ENCODE peak calls at places on chromosome 5, in five cellular contexts. S, N, P, T and I are unnamed samples.

GRCh38 chr5:57176350-57176857 is 2.5 kb downstream of the GPBP1 start:
- DNase-seq in N (no peak), T (no peak), S (no peak), P (no peak), I (no peak)

GRCh38 chr5:81924467-81924866 is 47.4 kb upstream of the ATG10 start:
- DNase-seq in P (peak; percentile 16), S (no peak), T (no peak), N (no peak), I (no peak)

GRCh38 chr5:108148715-108149139 is 233.2 kb downstream of the FBXL17 start:
- DNase-seq in P (no peak), T (no peak), S (no peak), N (no peak), I (no peak)

GRCh38 chr5:32030686-32031478 is 143.2 kb downstream of the GOLPH3 start:
- DNase-seq in S (no peak), P (no peak), T (no peak), N (no peak), I (no peak)

GRCh38 chr5:98905857-98906688 is 22.7 kb downstream of the CHD1 start:
- DNase-seq in P (no peak), N (no peak), S (no peak), T (no peak), I (no peak)

GRCh38 chr5:153565822-153566221 is 75.4 kb downstream of the GRIA1 start:
- DNase-seq in P (no peak), N (no peak), S (no peak), T (no peak), I (no peak)

GRCh38 chr5:150350524-150351344 is 6.8 kb upstream of the TCOF1 start:
- DNase-seq in P (peak; percentile 49), S (peak; percentile 87), N (peak; percentile 79), T (peak; percentile 78), I (peak; percentile 92)

GRCh38 chr5:16245956-16246355 is 66.4 kb upstream of the MARCHF11 start:
- DNase-seq in N (no peak), P (no peak), S (no peak), T (no peak), I (no peak)

GRCh38 chr5:130520211-130520610 is 615.9 kb downstream of the CHSY3 start:
- DNase-seq in S (no peak), N (no peak), P (no peak), T (no peak), I (no peak)

GRCh38 chr5:38441730-38442573 is 114.5 kb downstream of the LIFR start:
- DNase-seq in N (peak; percentile 88), S (peak; percentile 93), T (peak; percentile 92), P (peak; percentile 88), I (peak; percentile 88)

GRCh38 chr5:2376486-2376885 is 375.0 kb downstream of the IRX2 start:
- DNase-seq in N (no peak), S (peak; percentile 27), T (no peak), P (no peak), I (no peak)

GRCh38 chr5:32709789-32710334 is 1.3 kb upstream of the NPR3 start:
- DNase-seq in N (peak; percentile 53), T (peak; percentile 47), S (no peak), P (peak; percentile 65), I (no peak)

GRCh38 chr5:79743846-79744605 is 54.4 kb downstream of the CMYA5 start:
- DNase-seq in S (no peak), N (no peak), P (no peak), T (no peak), I (no peak)

GRCh38 chr5:149201121-149201637 is 59.9 kb downstream of the ABLIM3 start:
- DNase-seq in N (no peak), S (no peak), T (no peak), P (no peak), I (no peak)

GRCh38 chr5:111337133-111337532 is 112.9 kb downstream of the CAMK4 start:
- DNase-seq in S (no peak), T (no peak), N (no peak), P (no peak), I (no peak)

GRCh38 chr5:147690595-147690994 is 91.9 kb downstream of the JAKMIP2 start:
- DNase-seq in T (peak; percentile 30), N (no peak), P (no peak), S (no peak), I (no peak)

GRCh38 chr5:1278656-1279442 is 16.0 kb downstream of the TERT start:
- DNase-seq in P (no peak), S (no peak), N (no peak), T (no peak), I (no peak)

GRCh38 chr5:117425163-117425562 is 850.5 kb upstream of the SEMA6A start:
- DNase-seq in S (no peak), P (no peak), T (no peak), N (no peak), I (no peak)

GRCh38 chr5:176416123-176416924 is at the start of gene CLTB:
- DNase-seq in T (peak; percentile 96), S (peak; percentile 96), P (peak; percentile 95), N (peak; percentile 94), I (peak; percentile 89)
- TF ChIP-seq POLR2A in T (no peak), S (peak; percentile 96), P (peak; percentile 93), N (peak; percentile 90), I (peak; percentile 96)

GRCh38 chr5:139642891-139643871 is 5.0 kb upstream of the CXXC5 start:
- DNase-seq in T (peak; percentile 77), N (peak; percentile 74), S (peak; percentile 88), P (no peak), I (no peak)
- H3K4me1 ChIP-seq in T (peaks cover 65% of the 10 kb centered on the region), N (peaks cover 33% of the 10 kb centered on the region), S (peaks cover 53% of the 10 kb centered on the region), P (peaks cover 2% of the 10 kb centered on the region), I (peaks cover 66% of the 10 kb centered on the region)

DNA sequence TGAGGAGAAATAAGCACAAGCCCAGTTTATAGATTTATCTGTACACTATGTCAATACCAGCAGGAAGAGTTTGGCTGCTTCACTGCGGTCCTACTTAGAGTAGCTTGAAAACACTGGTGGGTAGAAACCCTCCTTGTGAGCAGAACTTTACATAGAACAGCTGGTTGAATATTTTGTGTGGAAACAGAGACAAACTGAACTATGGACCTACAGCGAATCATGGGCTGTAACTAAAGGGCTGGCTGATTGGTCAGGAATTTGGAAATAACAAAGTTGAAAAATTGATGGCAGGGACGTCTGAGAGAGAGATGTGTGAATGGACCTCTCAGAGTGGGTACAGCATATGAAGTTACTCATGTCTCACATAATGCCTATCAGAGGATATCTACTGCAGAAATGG is 392.5 kb downstream of the MAN2A1 start:
- DNase-seq in T (no peak), N (no peak), P (no peak), S (no peak), I (no peak)
- TF ChIP-seq CTCF in T (no peak), N (no peak), P (no peak), S (no peak), I (no peak)

DNA sequence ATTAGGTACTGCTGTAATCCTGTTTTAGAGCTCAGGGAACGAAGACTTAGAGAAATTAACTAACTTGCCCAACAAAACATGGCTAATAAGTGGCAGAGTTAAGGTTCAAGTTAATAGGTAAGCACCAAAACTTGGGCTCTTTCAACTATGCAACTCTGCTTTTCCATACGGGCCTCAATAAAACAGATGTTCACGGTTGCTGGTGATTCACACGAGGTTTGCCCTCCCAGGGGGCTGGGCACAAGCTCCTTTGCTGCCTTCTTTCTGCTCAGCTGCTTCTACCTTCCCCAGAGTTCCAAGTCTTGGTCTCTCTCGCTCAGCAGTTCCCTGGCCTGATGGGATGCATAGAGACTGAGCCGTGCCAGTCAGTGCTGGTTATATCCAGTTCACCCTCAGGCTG is 217.9 kb downstream of the SREK1 start:
- DNase-seq in N (no peak), P (no peak), S (no peak), T (no peak), I (no peak)
- TF ChIP-seq POLR2A in N (no peak), P (no peak), S (no peak), T (no peak), I (no peak)

DNA sequence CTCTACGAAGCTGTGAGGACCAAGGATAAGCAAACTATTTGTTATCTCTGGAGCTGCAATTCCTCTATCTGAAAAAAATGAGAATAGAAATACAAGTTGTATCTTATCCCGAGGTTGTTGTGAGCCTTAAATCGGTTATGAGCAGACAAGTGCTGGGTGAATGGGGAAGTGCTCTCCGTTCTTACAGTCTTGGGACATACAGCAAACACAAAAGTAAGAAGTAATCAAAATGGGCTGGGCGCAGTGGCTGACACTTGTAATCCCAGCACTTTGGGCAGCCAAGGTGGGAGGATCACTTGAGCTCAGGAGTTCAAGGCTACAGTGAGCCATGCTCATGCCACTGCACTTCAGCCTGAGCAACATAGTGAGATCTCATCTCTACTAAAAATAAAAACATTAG is 31.7 kb downstream of the ITK start:
- DNase-seq in T (no peak), N (peak; percentile 24), S (no peak), P (no peak), I (no peak)
- H3K4me1 ChIP-seq in T (no peaks in the 10 kb centered on the region), N (no peaks in the 10 kb centered on the region), S (no peaks in the 10 kb centered on the region), P (peaks cover 4% of the 10 kb centered on the region), I (no peaks in the 10 kb centered on the region)

GRCh38 chr5:164688437-164688836 is 1183.0 kb downstream of the MAT2B start:
- DNase-seq in P (no peak), S (no peak), N (no peak), T (no peak), I (no peak)
- TF ChIP-seq CTCF in P (no peak), S (no peak), N (no peak), T (no peak), I (no peak)

GRCh38 chr5:138563340-138564118 is 11.7 kb downstream of the HSPA9 start:
- DNase-seq in T (no peak), N (no peak), P (no peak), S (no peak), I (no peak)

GRCh38 chr5:138566792-138567191 is 8.4 kb downstream of the HSPA9 start:
- DNase-seq in S (no peak), P (no peak), T (no peak), N (no peak), I (no peak)

GRCh38 chr5:138565100-138565821 is 9.9 kb downstream of the HSPA9 start:
- DNase-seq in P (no peak), S (no peak), T (no peak), N (no peak), I (no peak)

GRCh38 chr5:138568061-138568824 is 7.0 kb downstream of the HSPA9 start:
- DNase-seq in S (no peak), T (no peak), N (no peak), P (no peak), I (no peak)

DNA sequence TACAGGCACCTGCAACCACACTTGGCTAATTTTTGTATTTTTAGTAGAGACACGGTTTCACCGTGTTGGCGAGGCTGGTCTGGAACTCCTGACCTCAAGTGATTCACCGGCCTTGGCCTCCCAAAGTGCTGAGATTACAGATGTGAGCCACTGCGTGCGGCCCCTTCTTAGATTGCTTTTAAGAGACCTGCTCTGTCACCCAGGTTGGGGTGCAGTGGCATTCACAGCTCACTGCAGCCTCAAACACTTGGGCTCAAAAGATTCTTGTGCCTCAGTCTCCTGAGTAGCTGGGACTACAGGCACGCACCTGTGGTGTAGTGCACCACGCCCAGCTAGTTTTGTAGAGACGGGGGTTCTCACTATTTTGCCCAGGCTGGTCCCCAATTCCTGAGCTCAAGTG is 11.0 kb downstream of the HSPA9 start:
- DNase-seq in P (no peak), S (no peak), T (no peak), N (no peak), I (no peak)
- TF ChIP-seq POLR2A in P (no peak), S (no peak), T (no peak), N (no peak), I (no peak)

GRCh38 chr5:55600536-55601208 is 65.9 kb upstream of the PLPP1 start:
- DNase-seq in T (no peak), S (no peak), N (peak; percentile 43), P (no peak), I (no peak)
- H3K4me1 ChIP-seq in T (peaks cover 80% of the 10 kb centered on the region), S (peaks cover 39% of the 10 kb centered on the region), N (peaks cover 33% of the 10 kb centered on the region), P (peaks cover 12% of the 10 kb centered on the region), I (peaks cover 69% of the 10 kb centered on the region)